ENCODE peak calls at places on chromosomes 6 and 20, in nine cellular contexts. D, Z, Y, B, M, W, C, X and G are unnamed samples.

GRCh38 chr6:141097471-141097870 is 1035.3 kb upstream of the GJE1 start:
- DNase-seq in Y (no peak), X (no peak), B (no peak), Z (no peak), M (no peak), D (no peak), C (no peak), W (no peak), G (peak; percentile 59)

GRCh38 chr6:18142591-18142861 is 12.4 kb downstream of the TPMT start:
- DNase-seq in Y (no peak), X (no peak), W (no peak), D (no peak), B (no peak), M (no peak), C (no peak), Z (no peak), G (no peak)

GRCh38 chr6:147053311-147053921 is 150.8 kb upstream of the STXBP5 start:
- DNase-seq in B (no peak), D (no peak), C (no peak), W (no peak), Y (no peak), M (no peak), X (peak; percentile 62), Z (no peak), G (peak; percentile 65)

GRCh38 chr6:111880181-111880944 is 7.1 kb upstream of the FYN start:
- DNase-seq in D (no peak), M (no peak), Z (no peak), W (no peak), Y (no peak), C (no peak), B (no peak), X (no peak), G (peak; percentile 61)

GRCh38 chr6:130240232-130240631 is 17.5 kb upstream of the SAMD3 start:
- DNase-seq in M (no peak), Z (no peak), B (no peak), Y (peak; percentile 50), C (no peak), D (no peak), W (no peak), X (no peak), G (peak; percentile 83)

GRCh38 chr6:119289651-119290050 is 59.9 kb downstream of the MAN1A1 start:
- DNase-seq in M (no peak), Y (no peak), Z (no peak), B (no peak), X (no peak), W (no peak), C (no peak), D (no peak), G (no peak)

GRCh38 chr20:10077081-10077471 is 42.3 kb downstream of the ANKEF1 start:
- DNase-seq in Y (no peak), X (peak; percentile 36), C (peak; percentile 9), D (no peak), B (no peak), M (no peak), Z (no peak), W (no peak), G (no peak)

GRCh38 chr6:69883551-69883950 is 17.2 kb downstream of the COL19A1 start:
- DNase-seq in B (no peak), Z (no peak), X (no peak), M (no peak), D (no peak), Y (no peak), C (no peak), W (no peak), G (peak; percentile 17)

GRCh38 chr6:48111143-48111506 is at the start of gene PTCHD4:
- DNase-seq in M (no peak), Y (no peak), W (peak; percentile 88), C (no peak), D (no peak), B (no peak), X (peak; percentile 41), Z (no peak), G (peak; percentile 69)

GRCh38 chr6:43722920-43723565 is 35.5 kb upstream of the MRPS18A start:
- DNase-seq in C (no peak), Y (no peak), D (no peak), B (no peak), W (no peak), M (no peak), Z (no peak), X (no peak), G (peak; percentile 44)

GRCh38 chr20:36106606-36107005 is 47.9 kb upstream of the EPB41L1 start:
- DNase-seq in D (peak; percentile 79), W (no peak), B (no peak), C (no peak), X (no peak), M (no peak), Z (no peak), Y (no peak), G (no peak)

GRCh38 chr6:22146581-22147468 is 150.0 kb downstream of the PRL start:
- DNase-seq in W (peak; percentile 77), D (no peak), Z (no peak), M (peak; percentile 75), C (no peak), X (no peak), Y (no peak), B (no peak), G (peak; percentile 18)

GRCh38 chr20:61440548-61441055 is 188.5 kb downstream of the CDH4 start:
- DNase-seq in W (no peak), D (no peak), Y (no peak), Z (no peak), M (no peak), C (no peak), X (peak; percentile 65), B (no peak), G (no peak)

GRCh38 chr6:4352731-4353130 is 217.4 kb upstream of the ECI2 start:
- DNase-seq in W (no peak), C (no peak), Y (no peak), M (no peak), B (no peak), D (peak; percentile 14), X (no peak), Z (no peak), G (no peak)

GRCh38 chr6:4351857-4352669 is 216.7 kb upstream of the ECI2 start:
- DNase-seq in Z (no peak), M (peak; percentile 63), D (peak; percentile 28), X (peak; percentile 14), W (peak; percentile 69), C (peak; percentile 42), B (no peak), Y (peak; percentile 89), G (peak; percentile 94)

GRCh38 chr6:4354181-4354580 is 218.8 kb upstream of the ECI2 start:
- DNase-seq in W (no peak), M (no peak), C (no peak), B (no peak), D (peak; percentile 22), Z (no peak), Y (no peak), X (no peak), G (no peak)

GRCh38 chr6:4356899-4357659 is 221.7 kb upstream of the ECI2 start:
- DNase-seq in W (no peak), M (no peak), C (no peak), X (no peak), B (no peak), D (peak; percentile 13), Z (no peak), Y (no peak), G (no peak)

GRCh38 chr6:4355241-4355640 is 219.9 kb upstream of the ECI2 start:
- DNase-seq in M (no peak), W (peak; percentile 61), D (peak; percentile 18), B (no peak), Z (no peak), X (peak; percentile 34), C (no peak), Y (peak; percentile 80), G (peak; percentile 95)
- TF ChIP-seq CTCF in M (no peak), W (no peak), D (no peak), B (no peak), Z (no peak), X (no peak), C (no peak), Y (no peak), G (no peak)

DNA sequence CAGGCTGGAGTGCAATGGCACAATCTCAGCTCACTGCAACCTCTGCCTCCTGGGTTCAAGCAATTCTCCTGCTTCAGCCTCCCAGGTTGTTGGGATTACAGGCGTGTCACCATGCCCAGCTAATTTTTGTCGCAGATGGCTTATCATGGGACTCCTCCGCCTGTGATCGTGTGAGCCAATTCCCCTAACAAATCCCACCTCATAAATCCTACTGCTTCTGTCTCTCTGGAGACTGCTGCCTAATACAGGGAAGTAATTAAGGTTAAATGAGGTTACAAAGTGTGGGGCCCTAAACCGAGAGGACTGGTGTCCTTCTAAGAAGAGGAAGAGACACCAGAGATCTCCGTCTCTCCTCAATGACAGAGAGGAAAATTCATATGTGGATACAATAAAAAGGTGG is 52.0 kb downstream of the TRPC4AP start:
- DNase-seq in X (no peak), W (no peak), M (no peak), C (no peak), B (no peak), Z (no peak), D (no peak), Y (no peak), G (no peak)
- H3K4me3 ChIP-seq in X (no peak overlapping the region), W (no peak overlapping the region), M (no peak overlapping the region), C (no peak overlapping the region), B (no peak overlapping the region), Z (no peak overlapping the region), D (no peak overlapping the region), Y (no peak overlapping the region), G (no peak overlapping the region)

GRCh38 chr20:7728373-7728772 is 211.9 kb downstream of the HAO1 start:
- DNase-seq in B (no peak), X (no peak), Z (no peak), M (no peak), D (no peak), Y (no peak), W (no peak), C (no peak), G (peak; percentile 55)

GRCh38 chr20:7722564-7722963 is 217.7 kb downstream of the HAO1 start:
- DNase-seq in X (no peak), B (no peak), Z (no peak), D (no peak), C (no peak), M (no peak), W (peak; percentile 68), Y (no peak), G (peak; percentile 56)

DNA sequence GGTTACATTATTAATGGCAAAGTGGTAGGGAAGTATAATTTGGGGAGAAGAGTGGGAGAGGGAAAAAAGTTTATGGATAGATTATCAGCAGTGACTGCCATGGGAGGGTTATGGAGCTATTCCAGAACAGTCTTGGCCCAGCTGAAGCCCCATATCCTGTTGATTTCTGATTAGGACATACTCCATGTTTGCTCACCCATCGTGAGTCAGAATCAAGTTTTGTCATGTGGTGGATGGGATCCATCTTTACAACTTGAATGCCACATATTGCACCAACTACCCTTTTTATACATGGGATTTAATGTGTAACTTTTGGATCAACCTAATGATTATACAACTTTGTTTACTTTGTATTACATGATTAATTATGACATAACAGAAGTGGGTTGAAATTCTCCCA is 217.0 kb downstream of the HAO1 start:
- DNase-seq in D (no peak), X (no peak), W (peak; percentile 66), Y (no peak), B (no peak), M (no peak), C (no peak), Z (no peak), G (peak; percentile 90)
- TF ChIP-seq CTCF in D (no peak), X (no peak), W (no peak), Y (no peak), B (no peak), M (no peak), C (no peak), Z (no peak), G (no peak)

DNA sequence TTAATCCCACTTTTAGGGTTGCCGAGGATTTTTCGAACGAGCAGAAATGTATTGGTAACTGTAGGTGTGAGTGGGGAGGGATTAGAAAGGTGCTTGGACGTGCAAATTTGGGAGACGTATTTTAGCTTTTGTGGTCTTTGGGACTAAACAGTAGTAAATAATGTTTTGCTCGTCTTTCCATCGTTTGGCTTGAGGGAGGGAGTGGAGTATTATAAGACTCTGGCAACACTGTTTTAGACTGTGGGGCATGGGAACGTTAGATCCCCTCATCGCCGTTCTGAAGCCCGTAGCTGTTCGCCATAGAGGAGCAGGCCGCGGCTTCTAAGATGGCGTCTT is 2.8 kb downstream of the BRD2 start:
- DNase-seq in C (no peak), Z (no peak), M (no peak), X (no peak), Y (no peak), D (no peak), B (no peak), W (no peak), G (no peak)
- H3K4me3 ChIP-seq in C (peak overlapping the region; percentile 63), Z (peak overlapping the region; percentile 93), M (peak overlapping the region; percentile 100), X (peak overlapping the region; percentile 68), Y (peak overlapping the region; percentile 81), D (peak overlapping the region; percentile 73), B (peak overlapping the region; percentile 98), W (peak overlapping the region; percentile 96), G (peak overlapping the region; percentile 98)